ENCODE peak calls at places on chromosomes 2 and 18, in eight cellular contexts. L is pancreas, O is IMR-90, G is uterus, N is fibroblast of lung, R is neural progenitor cell, Z is cardiac muscle cell, K is H9. Y is an unnamed sample.
A peak's percentile ranks its signal among the peaks of the same experiment; 100 is the strongest.

GRCh38 chr2:58432491-58433166 is 191.5 kb upstream of the FANCL start:
- DNase-seq in L (no peak), O (no peak), G (no peak), N (no peak), R (no peak), Z (no peak), K (no peak), Y (no peak)

GRCh38 chr2:170715932-170716777 is 1.0 kb downstream of the SP5 start:
- DNase-seq in L (no peak), O (no peak), G (no peak), N (no peak), R (peak; percentile 64), Z (no peak), K (peak; percentile 56), Y (no peak)

GRCh38 chr2:53751728-53752127 is 15.9 kb upstream of the CHAC2 start:
- DNase-seq in L (no peak), O (peak; percentile 71), G (no peak), N (peak; percentile 26), R (no peak), Z (no peak), K (no peak), Y (no peak)

GRCh38 chr18:23331091-23331920 is 121.8 kb upstream of the RIOK3 start:
- DNase-seq in L (peak; percentile 89), O (no peak), G (no peak), N (no peak), R (no peak), Z (no peak), K (peak; percentile 72), Y (no peak)

GRCh38 chr2:165114345-165114943 is 89.4 kb downstream of the SCN3A start:
- DNase-seq in L (no peak), O (peak; percentile 67), G (no peak), N (peak; percentile 8), R (no peak), Z (peak; percentile 15), K (no peak), Y (no peak)

GRCh38 chr2:122737429-122738077 is 982.1 kb downstream of the TSN start:
- DNase-seq in L (no peak), O (no peak), G (no peak), N (peak; percentile 9), R (no peak), Z (peak; percentile 46), K (no peak), Y (no peak)

GRCh38 chr18:8810157-8810556 is 104.8 kb downstream of the MTCL1 start:
- DNase-seq in L (no peak), O (no peak), G (no peak), N (no peak), R (no peak), Z (no peak), K (no peak), Y (no peak)

GRCh38 chr2:54258171-54258570 is 2.1 kb upstream of the TSPYL6 start:
- DNase-seq in L (no peak), O (peak; percentile 49), G (no peak), N (no peak), R (no peak), Z (peak; percentile 71), K (no peak), Y (no peak)

GRCh38 chr2:196984888-196985287 is 58.4 kb upstream of the PGAP1 start:
- DNase-seq in L (no peak), O (no peak), G (no peak), N (no peak), R (no peak), Z (no peak), K (no peak), Y (no peak)

GRCh38 chr2:8657423-8658062 is 24.3 kb upstream of the ID2 start:
- DNase-seq in L (no peak), O (no peak), G (no peak), N (no peak), R (no peak), Z (no peak), K (no peak), Y (no peak)

GRCh38 chr2:70118798-70119454 is 31.6 kb downstream of the PCBP1 start:
- DNase-seq in L (no peak), O (no peak), G (no peak), N (no peak), R (peak; percentile 70), Z (peak; percentile 51), K (peak; percentile 65), Y (no peak)

GRCh38 chr2:44547713-44548112 is 186.0 kb downstream of the CAMKMT start:
- DNase-seq in L (no peak), O (no peak), G (no peak), N (no peak), R (no peak), Z (no peak), K (no peak), Y (no peak)

GRCh38 chr2:47272031-47272864 is 117.1 kb upstream of the STPG4 start:
- DNase-seq in L (peak; percentile 66), O (peak; percentile 39), G (peak; percentile 62), N (peak; percentile 49), R (peak; percentile 71), Z (peak; percentile 70), K (peak; percentile 83), Y (no peak)

GRCh38 chr2:230762317-230762896 is 49.8 kb downstream of the CAB39 start:
- DNase-seq in L (no peak), O (no peak), G (no peak), N (peak; percentile 37), R (peak; percentile 62), Z (peak; percentile 46), K (peak; percentile 79), Y (no peak)

GRCh38 chr18:8952174-8952573 is 150.3 kb upstream of the NDUFV2 start:
- DNase-seq in L (no peak), O (no peak), G (no peak), N (no peak), R (no peak), Z (no peak), K (no peak), Y (no peak)

GRCh38 chr2:227473019-227473461 is 1.1 kb downstream of the AGFG1 start:
- DNase-seq in L (no peak), O (peak; percentile 24), G (no peak), N (no peak), R (no peak), Z (no peak), K (no peak), Y (no peak)
- H3K27ac ChIP-seq in L (no peak overlapping the region), O (peak overlapping the region; percentile 27), G (peak overlapping the region; percentile 81), N (no peak overlapping the region), R (peak overlapping the region; percentile 93), Z (peak overlapping the region; percentile 88), K (no peak overlapping the region), Y (peak overlapping the region; percentile 86)

DNA sequence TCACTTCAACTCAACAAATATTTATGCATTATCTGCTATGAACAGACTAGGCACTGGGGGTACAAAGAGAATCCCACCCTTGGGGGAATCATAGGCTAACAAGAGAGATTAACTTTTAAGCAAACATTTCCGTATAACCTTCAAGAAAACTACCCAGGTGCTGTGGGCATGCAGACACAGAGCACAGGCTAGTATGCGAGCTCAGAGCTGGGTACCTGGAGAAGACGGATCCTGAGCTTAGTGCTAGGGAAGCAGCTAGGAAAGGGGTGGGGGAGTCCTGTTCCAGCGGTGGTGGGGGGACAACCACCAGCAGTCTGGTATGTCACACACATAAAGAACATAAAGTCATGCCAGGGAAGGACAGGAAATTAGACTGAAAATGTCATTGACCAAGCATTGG is 17.5 kb upstream of the DSG3 start:
- DNase-seq in L (no peak), O (no peak), G (no peak), N (no peak), R (no peak), Z (no peak), K (no peak), Y (no peak)
- H3K27ac ChIP-seq in L (no peak overlapping the region), O (no peak overlapping the region), G (no peak overlapping the region), N (no peak overlapping the region), R (no peak overlapping the region), Z (no peak overlapping the region), K (no peak overlapping the region), Y (no peak overlapping the region)

GRCh38 chr2:27736890-27737204 is 34.7 kb upstream of the MRPL33 start:
- DNase-seq in L (no peak), O (no peak), G (no peak), N (no peak), R (no peak), Z (no peak), K (no peak), Y (no peak)

GRCh38 chr2:27739058-27739373 is 32.5 kb upstream of the MRPL33 start:
- DNase-seq in L (no peak), O (no peak), G (no peak), N (no peak), R (no peak), Z (no peak), K (no peak), Y (no peak)

GRCh38 chr2:27737676-27738348 is 33.7 kb upstream of the MRPL33 start:
- DNase-seq in L (no peak), O (peak; percentile 84), G (no peak), N (peak; percentile 82), R (no peak), Z (peak; percentile 93), K (no peak), Y (no peak)

GRCh38 chr2:27736031-27736889 is 35.3 kb upstream of the MRPL33 start:
- DNase-seq in L (peak; percentile 8), O (no peak), G (no peak), N (no peak), R (no peak), Z (peak; percentile 26), K (no peak), Y (no peak)

DNA sequence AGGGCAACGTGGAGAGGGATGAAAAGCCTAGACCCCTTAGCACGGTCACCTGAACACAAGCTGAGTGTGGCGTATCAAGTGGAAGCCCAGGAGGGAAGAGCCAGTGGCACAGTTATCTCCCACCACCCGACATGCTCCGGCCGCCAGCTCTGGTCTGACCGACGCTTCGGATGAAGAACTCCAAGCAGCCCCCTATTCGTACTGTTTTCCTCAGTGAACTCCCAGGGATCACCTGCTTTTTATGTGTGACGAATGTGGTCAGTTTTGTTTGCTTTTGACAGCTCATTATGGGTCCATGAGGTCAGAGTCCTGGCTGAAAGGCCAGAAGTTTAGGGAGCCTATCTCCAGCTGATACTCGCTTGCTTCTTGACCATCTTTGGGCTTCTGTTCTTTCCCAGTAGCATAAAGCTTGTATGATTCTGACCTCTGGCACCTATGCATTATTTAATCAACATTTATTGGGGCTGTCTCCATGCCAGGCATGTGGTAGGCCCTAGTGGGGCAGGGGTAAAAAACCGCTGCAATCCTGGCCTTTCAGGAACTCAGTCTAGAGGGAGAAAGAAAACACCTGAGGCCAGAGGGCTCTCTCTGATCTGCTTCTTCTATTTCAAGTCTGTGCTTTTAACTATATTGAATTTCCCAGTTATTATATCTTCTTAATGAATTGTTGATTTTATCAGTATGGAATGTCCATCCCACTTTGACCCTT is 33.0 kb upstream of the MRPL33 start:
- DNase-seq in L (no peak), O (no peak), G (no peak), N (no peak), R (no peak), Z (no peak), K (no peak), Y (no peak)
- H3K27ac ChIP-seq in L (no peak overlapping the region), O (no peak overlapping the region), G (peak overlapping the region; percentile 36), N (no peak overlapping the region), R (no peak overlapping the region), Z (no peak overlapping the region), K (no peak overlapping the region), Y (peak overlapping the region; percentile 52)

DNA sequence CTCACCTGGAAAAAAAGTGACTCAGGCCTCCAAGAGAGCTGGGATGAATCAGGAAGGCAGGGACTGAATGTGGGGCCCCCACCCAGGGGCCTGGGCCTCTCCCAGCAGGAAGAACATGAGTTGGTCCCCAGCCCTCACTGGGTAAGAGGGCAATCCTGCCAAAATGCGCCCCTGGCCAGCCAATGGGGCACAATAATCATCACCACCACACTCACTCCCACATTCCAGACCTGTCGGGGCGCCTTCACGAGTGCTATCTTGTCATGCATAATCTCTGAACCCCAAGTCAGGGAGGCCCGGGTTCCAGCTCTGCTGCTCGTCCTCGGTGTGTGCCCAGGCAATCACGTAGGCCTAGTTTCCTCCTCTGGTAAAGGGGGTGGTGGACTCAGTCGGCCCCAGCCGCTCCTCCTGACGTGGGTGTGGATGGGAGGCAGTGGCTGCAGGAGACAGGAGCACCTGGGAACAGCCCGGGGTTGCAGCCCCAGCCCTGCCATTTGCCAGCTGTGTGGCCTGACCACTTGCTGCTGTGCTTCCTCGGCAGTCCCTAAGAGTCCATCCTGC is 115.1 kb downstream of the CYP26B1 start:
- DNase-seq in L (no peak), O (no peak), G (no peak), N (no peak), R (no peak), Z (no peak), K (no peak), Y (peak; percentile 77)
- H3K27ac ChIP-seq in L (no peak overlapping the region), O (no peak overlapping the region), G (no peak overlapping the region), N (no peak overlapping the region), R (no peak overlapping the region), Z (no peak overlapping the region), K (no peak overlapping the region), Y (no peak overlapping the region)